ENCODE peak calls at places on chromosomes 7 and 10, in nine cellular contexts. O is NCI-H1105; F is upper lobe of left lung; B is adipocyte; Z is GM13977; J is activated T-cell treated with anti-CD3 and anti-CD28 coated beads, Interleukin-2, amount 50 U/mL, for 72 hours; K is MM.1S; E is RWPE1; L is left ventricle myocardium inferior. C is an unnamed sample.

GRCh38 chr10:114801411-114801813 is 20.2 kb upstream of the FHIP2A start:
- DNase-seq in O (no peak), F (no peak), B (no peak), Z (peak; percentile 30), J (peak; percentile 23), K (peak; percentile 84), E (no peak), L (no peak), C (no peak)

GRCh38 chr10:43795639-43796038 is 147.0 kb upstream of the ZNF32 start:
- DNase-seq in O (no peak), F (no peak), B (no peak), Z (no peak), J (no peak), K (peak; percentile 65), E (no peak), L (no peak), C (no peak)

GRCh38 chr7:35605760-35606159 is 89.2 kb downstream of the HERPUD2 start:
- DNase-seq in O (no peak), F (no peak), B (peak; percentile 32), Z (no peak), J (no peak), K (no peak), E (peak; percentile 26), L (no peak), C (no peak)

GRCh38 chr10:112583236-112583919 is 136.4 kb downstream of the VTI1A start:
- DNase-seq in O (no peak), F (no peak), B (no peak), Z (no peak), J (no peak), K (no peak), E (no peak), L (no peak), C (no peak)

GRCh38 chr7:87083865-87084519 is 24.5 kb upstream of the ELAPOR2 start:
- DNase-seq in O (no peak), F (no peak), B (no peak), Z (no peak), J (no peak), K (no peak), E (no peak), L (no peak), C (no peak)

GRCh38 chr10:3397846-3398245 is 225.3 kb upstream of the PITRM1 start:
- DNase-seq in O (no peak), F (no peak), B (no peak), Z (no peak), J (no peak), K (no peak), E (no peak), L (no peak), C (no peak)

GRCh38 chr10:91635401-91636400 is 2.8 kb upstream of the PPP1R3C start:
- DNase-seq in O (peak; percentile 35), F (peak; percentile 58), B (peak; percentile 95), Z (peak; percentile 69), J (peak; percentile 54), K (peak; percentile 55), E (peak; percentile 59), L (no peak), C (peak; percentile 78)

GRCh38 chr10:1399431-1400120 is 337.7 kb downstream of the ADARB2 start:
- DNase-seq in O (no peak), F (no peak), B (no peak), Z (no peak), J (no peak), K (no peak), E (no peak), L (no peak), C (no peak)

GRCh38 chr10:5800782-5801181 is 12.5 kb downstream of the GDI2 start:
- DNase-seq in O (no peak), F (no peak), B (no peak), Z (no peak), J (no peak), K (no peak), E (no peak), L (no peak), C (no peak)

GRCh38 chr10:24054421-24054820 is 154.5 kb upstream of the KIAA1217 start:
- DNase-seq in O (no peak), F (no peak), B (no peak), Z (no peak), J (no peak), K (no peak), E (no peak), L (no peak), C (no peak)

GRCh38 chr10:101221479-101222246 is 7.6 kb downstream of the LBX1 start:
- DNase-seq in O (no peak), F (no peak), B (no peak), Z (peak; percentile 39), J (no peak), K (no peak), E (peak; percentile 77), L (no peak), C (no peak)

GRCh38 chr10:43409385-43410109 is 561 bp upstream of the HNRNPF start:
- DNase-seq in O (no peak), F (peak; percentile 73), B (no peak), Z (no peak), J (peak; percentile 70), K (peak; percentile 55), E (no peak), L (peak; percentile 46), C (no peak)

GRCh38 chr10:102267748-102268147 is 22.4 kb downstream of the GBF1 start:
- DNase-seq in O (no peak), F (no peak), B (peak; percentile 84), Z (no peak), J (no peak), K (no peak), E (no peak), L (no peak), C (no peak)

GRCh38 chr7:76318488-76319353 is 16.2 kb downstream of the HSPB1 start:
- DNase-seq in O (peak; percentile 53), F (peak; percentile 78), B (peak; percentile 95), Z (peak; percentile 87), J (peak; percentile 81), K (peak; percentile 91), E (peak; percentile 89), L (peak; percentile 72), C (peak; percentile 80)

GRCh38 chr10:86632009-86632800 is 22.1 kb upstream of the OPN4 start:
- DNase-seq in O (no peak), F (no peak), B (no peak), Z (no peak), J (peak; percentile 9), K (no peak), E (no peak), L (peak; percentile 58), C (no peak)

GRCh38 chr10:76354349-76354748 is 922.9 kb downstream of the LRMDA start:
- DNase-seq in O (no peak), F (no peak), B (no peak), Z (no peak), J (no peak), K (no peak), E (no peak), L (no peak), C (no peak)

GRCh38 chr10:3538850-3539531 is 246.0 kb downstream of the KLF6 start:
- DNase-seq in O (no peak), F (peak; percentile 45), B (peak; percentile 90), Z (no peak), J (peak; percentile 15), K (no peak), E (peak; percentile 36), L (no peak), C (peak; percentile 57)

GRCh38 chr10:110643670-110644597 is at the start of gene RBM20:
- DNase-seq in O (no peak), F (no peak), B (peak; percentile 49), Z (peak; percentile 48), J (peak; percentile 28), K (no peak), E (no peak), L (peak; percentile 70), C (peak; percentile 59)

GRCh38 chr10:105586451-105587098 is 945.5 kb downstream of the SORCS3 start:
- DNase-seq in O (no peak), F (no peak), B (no peak), Z (no peak), J (no peak), K (no peak), E (no peak), L (no peak), C (no peak)

GRCh38 chr10:129953541-129954031 is 10.5 kb downstream of the EBF3 start:
- DNase-seq in O (no peak), F (no peak), B (no peak), Z (no peak), J (no peak), K (no peak), E (no peak), L (no peak), C (no peak)

GRCh38 chr10:26216577-26216948 is at the start of gene GAD2:
- DNase-seq in O (no peak), F (no peak), B (no peak), Z (no peak), J (no peak), K (no peak), E (no peak), L (no peak), C (no peak)

GRCh38 chr10:97336942-97337719 is 2.6 kb upstream of the FRAT2 start:
- DNase-seq in O (no peak), F (peak; percentile 66), B (peak; percentile 15), Z (no peak), J (no peak), K (no peak), E (peak; percentile 54), L (no peak), C (no peak)

GRCh38 chr7:131026297-131027003 is 292.4 kb upstream of the KLF14 start:
- DNase-seq in O (no peak), F (no peak), B (peak; percentile 82), Z (no peak), J (no peak), K (no peak), E (peak; percentile 59), L (no peak), C (no peak)

GRCh38 chr10:2925631-2926030 is 141.7 kb upstream of the PFKP start:
- DNase-seq in O (no peak), F (peak; percentile 46), B (no peak), Z (no peak), J (no peak), K (no peak), E (no peak), L (peak; percentile 43), C (no peak)

GRCh38 chr10:44261710-44262455 is 123.0 kb downstream of the CXCL12 start:
- DNase-seq in O (no peak), F (no peak), B (no peak), Z (peak; percentile 35), J (peak; percentile 21), K (no peak), E (no peak), L (no peak), C (no peak)

GRCh38 chr10:99945286-99945685 is 64.5 kb downstream of the DNMBP start:
- DNase-seq in O (no peak), F (no peak), B (peak; percentile 73), Z (no peak), J (no peak), K (no peak), E (peak; percentile 59), L (no peak), C (no peak)

GRCh38 chr10:30671011-30671616 is 41.6 kb upstream of the LYZL2 start:
- DNase-seq in O (peak; percentile 11), F (no peak), B (peak; percentile 90), Z (peak; percentile 46), J (peak; percentile 57), K (peak; percentile 70), E (peak; percentile 40), L (no peak), C (peak; percentile 20)